ENCODE peak calls at places on chromosomes 12 and 14, in ten cellular contexts. O is bronchial epithelial cell; I is CD4-positive, alpha-beta memory T cell; W is uterus; M is stimulated activated CD4-positive, alpha-beta T cell treated with anti-CD3 and anti-CD28 coated beads, Interleukin-15, amount 100 ng/mL, for 1 hour; H is AG10803; D is psoas muscle; X is H54; R is GM04504; N is brain microvascular endothelial cell. Q is an unnamed sample.

GRCh38 chr12:87995581-87996178 is 33.5 kb downstream of the C12orf50 start:
- DNase-seq in N (peak; percentile 67), W (peak; percentile 30), H (peak; percentile 68), O (peak; percentile 69), X (peak; percentile 8), I (peak; percentile 11), R (peak; percentile 40), M (no peak), D (peak; percentile 59), Q (peak; percentile 49)

GRCh38 chr12:82574191-82574590 is 112.5 kb upstream of the TMTC2 start:
- DNase-seq in M (no peak), O (peak; percentile 70), R (no peak), X (no peak), N (no peak), D (no peak), H (no peak), I (no peak), W (no peak), Q (no peak)

GRCh38 chr12:51593539-51593938 is 2.5 kb downstream of the SCN8A start:
- DNase-seq in N (peak; percentile 64), W (no peak), R (peak; percentile 49), H (peak; percentile 70), D (no peak), I (peak; percentile 17), X (no peak), M (no peak), O (peak; percentile 41), Q (peak; percentile 32)

GRCh38 chr12:47736877-47737676 is 11.8 kb upstream of the ENDOU start:
- DNase-seq in I (no peak), D (peak; percentile 92), W (peak; percentile 89), X (peak; percentile 56), R (peak; percentile 75), M (no peak), N (no peak), H (peak; percentile 90), O (no peak), Q (no peak)

GRCh38 chr14:104891664-104892500 is 26.8 kb downstream of the CEP170B start:
- DNase-seq in H (no peak), W (peak; percentile 16), R (no peak), I (no peak), O (no peak), N (no peak), X (no peak), M (no peak), D (peak; percentile 45), Q (peak; percentile 0)

GRCh38 chr14:23094666-23095195 is at the start of gene ACIN1:
- DNase-seq in R (peak; percentile 62), D (no peak), O (peak; percentile 73), N (peak; percentile 78), W (no peak), X (peak; percentile 29), I (no peak), M (peak; percentile 54), H (peak; percentile 86), Q (peak; percentile 70)

GRCh38 chr12:3996322-3996721 is 123.1 kb upstream of the PARP11 start:
- DNase-seq in H (no peak), D (no peak), M (no peak), O (peak; percentile 31), X (no peak), R (no peak), W (no peak), N (no peak), I (no peak), Q (no peak)

GRCh38 chr14:71235865-71236264 is 328.6 kb downstream of the PCNX1 start:
- DNase-seq in O (no peak), W (no peak), R (no peak), M (no peak), X (no peak), H (peak; percentile 92), N (no peak), I (no peak), D (no peak), Q (no peak)

GRCh38 chr12:4027412-4027811 is 154.2 kb upstream of the PARP11 start:
- DNase-seq in O (no peak), W (no peak), X (no peak), N (no peak), M (peak; percentile 30), D (no peak), R (no peak), H (no peak), I (peak; percentile 66), Q (no peak)

GRCh38 chr14:85974602-85975001 is 444.7 kb downstream of the FLRT2 start:
- DNase-seq in M (no peak), N (no peak), D (peak; percentile 7), H (no peak), X (no peak), W (no peak), O (no peak), I (no peak), R (no peak), Q (no peak)

GRCh38 chr12:66262737-66263136 is 39.6 kb upstream of the HELB start:
- DNase-seq in M (no peak), D (no peak), O (no peak), W (no peak), R (no peak), X (no peak), H (no peak), N (no peak), I (no peak), Q (no peak)

Q was measured in NCI-H226.